ENCODE peak calls at places on chromosomes 5 and 9, in eight cellular contexts. One of them, this sample, is unnamed.
A peak's percentile ranks its signal among the peaks of the same experiment; 100 is the strongest.

GRCh38 chr5:74993743-74994142 is 58.6 kb downstream of the GCNT4 start:
- DNase-seq in psoas muscle: no peak
- DNase-seq in NT2/D1: no peak
- DNase-seq in fibroblast of lung: no peak
- DNase-seq in tibial artery: no peak
- DNase-seq in lower lobe of right lung: no peak
- DNase-seq in mucosa of descending colon: no peak
- DNase-seq in transverse colon: no peak
- DNase-seq in this sample: no peak

GRCh38 chr5:68562308-68562707 is 346.8 kb downstream of the PIK3R1 start:
- DNase-seq in psoas muscle: no peak
- DNase-seq in NT2/D1: no peak
- DNase-seq in fibroblast of lung: peak; percentile 55
- DNase-seq in tibial artery: no peak
- DNase-seq in lower lobe of right lung: no peak
- DNase-seq in mucosa of descending colon: no peak
- DNase-seq in transverse colon: no peak
- DNase-seq in this sample: peak; percentile 29

GRCh38 chr9:137494104-137494544 is 35.0 kb upstream of the NSMF start:
- DNase-seq in psoas muscle: no peak
- DNase-seq in NT2/D1: no peak
- DNase-seq in fibroblast of lung: no peak
- DNase-seq in tibial artery: peak; percentile 39
- DNase-seq in lower lobe of right lung: no peak
- DNase-seq in mucosa of descending colon: no peak
- DNase-seq in transverse colon: peak; percentile 55
- DNase-seq in this sample: no peak

GRCh38 chr5:141785135-141785534 is 93.1 kb downstream of the PCDH1 start:
- DNase-seq in psoas muscle: no peak
- DNase-seq in NT2/D1: no peak
- DNase-seq in fibroblast of lung: no peak
- DNase-seq in tibial artery: no peak
- DNase-seq in lower lobe of right lung: no peak
- DNase-seq in mucosa of descending colon: peak; percentile 56
- DNase-seq in transverse colon: peak; percentile 48
- DNase-seq in this sample: no peak

GRCh38 chr5:154271466-154271865 is 80.9 kb downstream of the GALNT10 start:
- DNase-seq in psoas muscle: no peak
- DNase-seq in NT2/D1: no peak
- DNase-seq in fibroblast of lung: no peak
- DNase-seq in tibial artery: no peak
- DNase-seq in lower lobe of right lung: no peak
- DNase-seq in mucosa of descending colon: no peak
- DNase-seq in transverse colon: no peak
- DNase-seq in this sample: no peak

GRCh38 chr5:94503677-94504076 is 114.7 kb downstream of the KIAA0825 start:
- DNase-seq in psoas muscle: no peak
- DNase-seq in NT2/D1: no peak
- DNase-seq in fibroblast of lung: no peak
- DNase-seq in tibial artery: no peak
- DNase-seq in lower lobe of right lung: no peak
- DNase-seq in mucosa of descending colon: no peak
- DNase-seq in transverse colon: no peak
- DNase-seq in this sample: no peak

GRCh38 chr5:80093796-80094195 is 58.6 kb downstream of the THBS4 start:
- DNase-seq in psoas muscle: no peak
- DNase-seq in NT2/D1: no peak
- DNase-seq in fibroblast of lung: no peak
- DNase-seq in tibial artery: no peak
- DNase-seq in lower lobe of right lung: no peak
- DNase-seq in mucosa of descending colon: no peak
- DNase-seq in transverse colon: no peak
- DNase-seq in this sample: no peak

GRCh38 chr9:77751341-77752091 is 103.4 kb upstream of the GNA14 start:
- DNase-seq in psoas muscle: no peak
- DNase-seq in NT2/D1: peak; percentile 57
- DNase-seq in fibroblast of lung: peak; percentile 86
- DNase-seq in tibial artery: no peak
- DNase-seq in lower lobe of right lung: no peak
- DNase-seq in mucosa of descending colon: no peak
- DNase-seq in transverse colon: no peak
- DNase-seq in this sample: peak; percentile 64

GRCh38 chr5:2892601-2893000 is 141.1 kb upstream of the IRX2 start:
- DNase-seq in psoas muscle: no peak
- DNase-seq in NT2/D1: no peak
- DNase-seq in fibroblast of lung: no peak
- DNase-seq in tibial artery: no peak
- DNase-seq in lower lobe of right lung: no peak
- DNase-seq in mucosa of descending colon: no peak
- DNase-seq in transverse colon: no peak
- DNase-seq in this sample: no peak

GRCh38 chr9:22382331-22382730 is 64.3 kb upstream of the DMRTA1 start:
- DNase-seq in psoas muscle: no peak
- DNase-seq in NT2/D1: no peak
- DNase-seq in fibroblast of lung: peak; percentile 23
- DNase-seq in tibial artery: no peak
- DNase-seq in lower lobe of right lung: no peak
- DNase-seq in mucosa of descending colon: no peak
- DNase-seq in transverse colon: no peak
- DNase-seq in this sample: no peak

GRCh38 chr9:95605826-95606555 is 89.2 kb upstream of the PTCH1 start:
- DNase-seq in psoas muscle: no peak
- DNase-seq in NT2/D1: peak; percentile 35
- DNase-seq in fibroblast of lung: peak; percentile 12
- DNase-seq in tibial artery: no peak
- DNase-seq in lower lobe of right lung: no peak
- DNase-seq in mucosa of descending colon: no peak
- DNase-seq in transverse colon: no peak
- DNase-seq in this sample: peak; percentile 99

GRCh38 chr5:126503602-126504104 is 80.4 kb downstream of the GRAMD2B start:
- DNase-seq in psoas muscle: no peak
- DNase-seq in NT2/D1: no peak
- DNase-seq in fibroblast of lung: peak; percentile 50
- DNase-seq in tibial artery: peak; percentile 74
- DNase-seq in lower lobe of right lung: no peak
- DNase-seq in mucosa of descending colon: no peak
- DNase-seq in transverse colon: no peak
- DNase-seq in this sample: no peak

GRCh38 chr5:39503148-39503547 is 78.4 kb upstream of the DAB2 start:
- DNase-seq in psoas muscle: no peak
- DNase-seq in NT2/D1: no peak
- DNase-seq in fibroblast of lung: peak; percentile 48
- DNase-seq in tibial artery: peak; percentile 66
- DNase-seq in lower lobe of right lung: no peak
- DNase-seq in mucosa of descending colon: no peak
- DNase-seq in transverse colon: peak; percentile 31
- DNase-seq in this sample: no peak

GRCh38 chr5:86118542-86118941 is 499.2 kb upstream of the COX7C start:
- DNase-seq in psoas muscle: no peak
- DNase-seq in NT2/D1: no peak
- DNase-seq in fibroblast of lung: no peak
- DNase-seq in tibial artery: no peak
- DNase-seq in lower lobe of right lung: no peak
- DNase-seq in mucosa of descending colon: no peak
- DNase-seq in transverse colon: no peak
- DNase-seq in this sample: no peak

GRCh38 chr9:34332370-34332964 is 3.1 kb downstream of the NUDT2 start:
- DNase-seq in psoas muscle: no peak
- DNase-seq in NT2/D1: peak; percentile 30
- DNase-seq in fibroblast of lung: peak; percentile 39
- DNase-seq in tibial artery: no peak
- DNase-seq in lower lobe of right lung: no peak
- DNase-seq in mucosa of descending colon: no peak
- DNase-seq in transverse colon: no peak
- DNase-seq in this sample: peak; percentile 29

GRCh38 chr5:148482697-148483462 is 99.1 kb downstream of the FBXO38 start:
- DNase-seq in psoas muscle: peak; percentile 50
- DNase-seq in NT2/D1: peak; percentile 16
- DNase-seq in fibroblast of lung: peak; percentile 23
- DNase-seq in tibial artery: peak; percentile 30
- DNase-seq in lower lobe of right lung: peak; percentile 70
- DNase-seq in mucosa of descending colon: peak; percentile 36
- DNase-seq in transverse colon: peak; percentile 28
- DNase-seq in this sample: peak; percentile 38

GRCh38 chr5:151148583-151148982 is 9.0 kb downstream of the ANXA6 start:
- DNase-seq in psoas muscle: no peak
- DNase-seq in NT2/D1: no peak
- DNase-seq in fibroblast of lung: no peak
- DNase-seq in tibial artery: no peak
- DNase-seq in lower lobe of right lung: no peak
- DNase-seq in mucosa of descending colon: no peak
- DNase-seq in transverse colon: no peak
- DNase-seq in this sample: no peak

GRCh38 chr9:130299785-130300615 is 34.4 kb downstream of the HMCN2 start:
- DNase-seq in psoas muscle: no peak
- DNase-seq in NT2/D1: no peak
- DNase-seq in fibroblast of lung: no peak
- DNase-seq in tibial artery: no peak
- DNase-seq in lower lobe of right lung: no peak
- DNase-seq in mucosa of descending colon: no peak
- DNase-seq in transverse colon: no peak
- DNase-seq in this sample: no peak

GRCh38 chr9:121947683-121948300 is 145.3 kb downstream of the TTLL11 start:
- DNase-seq in psoas muscle: no peak
- DNase-seq in NT2/D1: no peak
- DNase-seq in fibroblast of lung: no peak
- DNase-seq in tibial artery: no peak
- DNase-seq in lower lobe of right lung: no peak
- DNase-seq in mucosa of descending colon: no peak
- DNase-seq in transverse colon: no peak
- DNase-seq in this sample: no peak
- H3K4me1 ChIP-seq in psoas muscle: no peaks in the 10 kb centered on the region
- H3K4me1 ChIP-seq in NT2/D1: peaks cover 7% of the 10 kb centered on the region
- H3K4me1 ChIP-seq in fibroblast of lung: peaks cover 3% of the 10 kb centered on the region
- H3K4me1 ChIP-seq in tibial artery: peaks cover 22% of the 10 kb centered on the region
- H3K4me1 ChIP-seq in lower lobe of right lung: no peaks in the 10 kb centered on the region
- H3K4me1 ChIP-seq in mucosa of descending colon: no peaks in the 10 kb centered on the region
- H3K4me1 ChIP-seq in transverse colon: no peaks in the 10 kb centered on the region
- H3K4me1 ChIP-seq in this sample: peaks cover 12% of the 10 kb centered on the region

GRCh38 chr9:127828262-127829031 is 25.8 kb downstream of the FPGS start:
- DNase-seq in psoas muscle: peak; percentile 91
- DNase-seq in NT2/D1: peak; percentile 87
- DNase-seq in fibroblast of lung: peak; percentile 49
- DNase-seq in tibial artery: peak; percentile 90
- DNase-seq in lower lobe of right lung: peak; percentile 84
- DNase-seq in mucosa of descending colon: peak; percentile 83
- DNase-seq in transverse colon: peak; percentile 79
- DNase-seq in this sample: no peak
- H3K4me3 ChIP-seq in psoas muscle: peak overlapping the region; percentile 59
- H3K4me3 ChIP-seq in NT2/D1: peak overlapping the region; percentile 22
- H3K4me3 ChIP-seq in fibroblast of lung: no peak overlapping the region
- H3K4me3 ChIP-seq in tibial artery: peak overlapping the region; percentile 28
- H3K4me3 ChIP-seq in lower lobe of right lung: peak overlapping the region; percentile 34
- H3K4me3 ChIP-seq in mucosa of descending colon: no peak overlapping the region
- H3K4me3 ChIP-seq in transverse colon: no peak overlapping the region
- H3K4me3 ChIP-seq in this sample: no peak overlapping the region

DNA sequence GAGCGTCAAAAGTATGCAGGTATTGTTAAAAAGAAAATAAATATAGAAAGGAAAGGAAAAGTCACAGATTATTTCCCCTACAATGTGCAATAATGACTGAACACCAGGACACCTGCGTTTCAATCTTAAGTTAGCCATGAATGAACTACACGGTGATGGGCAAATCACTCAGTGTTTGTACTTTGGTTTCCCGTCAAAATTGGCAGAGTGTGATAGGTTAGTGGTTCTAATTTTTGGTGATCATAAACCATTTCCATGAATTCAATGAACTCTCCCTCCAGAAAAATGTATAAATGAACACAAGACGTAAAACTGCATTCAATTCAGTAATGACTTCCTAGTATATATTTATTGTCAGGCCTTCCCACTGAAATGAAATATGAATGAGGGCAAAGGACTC is 59.0 kb upstream of the ITGA1 start:
- DNase-seq in psoas muscle: no peak
- DNase-seq in NT2/D1: no peak
- DNase-seq in fibroblast of lung: no peak
- DNase-seq in tibial artery: no peak
- DNase-seq in lower lobe of right lung: no peak
- DNase-seq in mucosa of descending colon: no peak
- DNase-seq in transverse colon: no peak
- DNase-seq in this sample: no peak
- H3K4me1 ChIP-seq in psoas muscle: no peaks in the 10 kb centered on the region
- H3K4me1 ChIP-seq in NT2/D1: no peaks in the 10 kb centered on the region
- H3K4me1 ChIP-seq in fibroblast of lung: peaks cover 2% of the 10 kb centered on the region
- H3K4me1 ChIP-seq in tibial artery: peaks cover 45% of the 10 kb centered on the region
- H3K4me1 ChIP-seq in lower lobe of right lung: peaks cover 35% of the 10 kb centered on the region
- H3K4me1 ChIP-seq in mucosa of descending colon: peaks cover 30% of the 10 kb centered on the region
- H3K4me1 ChIP-seq in transverse colon: peaks cover 14% of the 10 kb centered on the region
- H3K4me1 ChIP-seq in this sample: no peaks in the 10 kb centered on the region

DNA sequence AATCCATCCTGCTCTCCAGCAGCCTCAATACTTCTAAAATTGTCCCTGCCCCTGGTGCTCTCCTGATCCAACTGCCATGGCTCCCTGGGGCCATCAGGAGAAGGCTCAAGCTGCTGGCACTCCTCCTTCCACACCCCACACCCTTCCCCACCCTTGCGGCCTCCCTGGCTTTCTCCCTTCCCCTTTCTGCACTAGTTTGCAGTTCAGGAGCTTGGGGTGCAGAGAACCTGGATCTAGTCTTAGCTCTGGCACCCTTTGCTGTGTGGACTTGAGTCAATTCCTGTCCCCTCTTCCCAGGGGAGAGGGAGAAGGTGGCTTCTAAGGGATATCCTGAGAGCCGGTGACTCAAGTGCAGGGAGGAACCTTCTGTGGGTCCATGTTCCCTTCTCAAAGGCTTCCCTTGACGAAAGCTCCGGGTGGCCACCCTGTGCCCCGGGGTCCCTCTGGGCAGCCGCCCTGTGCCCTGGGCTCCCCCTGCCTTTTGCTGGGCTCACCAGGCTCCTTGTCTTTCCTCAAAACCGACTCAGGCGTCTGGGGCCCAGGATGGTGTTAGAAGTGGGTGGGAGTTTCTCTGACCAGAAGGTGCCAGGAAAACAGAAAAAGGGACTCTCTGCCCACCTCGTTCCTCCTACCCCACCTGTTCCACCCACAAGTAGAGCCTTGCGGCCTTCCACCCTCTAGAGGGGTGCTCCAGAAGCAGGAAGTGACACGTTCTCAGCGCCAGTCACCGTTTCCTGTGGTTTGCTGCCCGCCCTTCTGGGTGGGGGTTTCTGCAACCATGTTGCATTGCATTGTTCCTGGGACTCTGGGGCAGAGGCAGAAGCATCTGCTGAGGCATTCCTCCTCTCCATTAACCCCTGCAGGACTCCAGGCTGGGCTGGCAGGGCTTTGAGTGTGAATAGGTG is 15.0 kb downstream of the GLIPR2 start:
- DNase-seq in psoas muscle: peak; percentile 54
- DNase-seq in NT2/D1: no peak
- DNase-seq in fibroblast of lung: peak; percentile 85
- DNase-seq in tibial artery: peak; percentile 54
- DNase-seq in lower lobe of right lung: peak; percentile 87
- DNase-seq in mucosa of descending colon: peak; percentile 76
- DNase-seq in transverse colon: peak; percentile 81
- DNase-seq in this sample: no peak
- H3K4me3 ChIP-seq in psoas muscle: no peak overlapping the region
- H3K4me3 ChIP-seq in NT2/D1: no peak overlapping the region
- H3K4me3 ChIP-seq in fibroblast of lung: no peak overlapping the region
- H3K4me3 ChIP-seq in tibial artery: no peak overlapping the region
- H3K4me3 ChIP-seq in lower lobe of right lung: peak overlapping the region; percentile 4
- H3K4me3 ChIP-seq in mucosa of descending colon: no peak overlapping the region
- H3K4me3 ChIP-seq in transverse colon: no peak overlapping the region
- H3K4me3 ChIP-seq in this sample: no peak overlapping the region

This sample was measured in HAP-1.